ENCODE peak calls at places on chromosomes 3 and 15, in six cellular contexts. E is A549, D is GM12878, G is HepG2, A is endothelial cell of umbilical vein, U is K562. Q is an unnamed sample.
A peak's percentile ranks its signal among the peaks of the same experiment; 100 is the strongest.

GRCh38 chr3:127747751-127748521 is 74.4 kb downstream of the MGLL start:
- DNase-seq in E (peak; percentile 84), D (no peak), G (no peak), A (peak; percentile 79), U (no peak), Q (peak; percentile 27)

GRCh38 chr3:55951371-55951770 is 464.3 kb upstream of the WNT5A start:
- DNase-seq in E (no peak), D (no peak), G (no peak), A (no peak), U (no peak), Q (no peak)

GRCh38 chr3:11136116-11136515 is 18.2 kb upstream of the HRH1 start:
- DNase-seq in E (no peak), D (no peak), G (no peak), A (no peak), U (no peak), Q (no peak)

GRCh38 chr15:49847937-49848823 is 227.3 kb downstream of the DTWD1 start:
- DNase-seq in E (peak; percentile 43), D (no peak), G (no peak), A (no peak), U (no peak), Q (no peak)

GRCh38 chr3:141076821-141077571 is 25.8 kb downstream of the SPSB4 start:
- DNase-seq in E (no peak), D (no peak), G (no peak), A (peak; percentile 10), U (no peak), Q (peak; percentile 56)

GRCh38 chr3:15318661-15319060 is 13.7 kb downstream of the SH3BP5 start:
- DNase-seq in E (no peak), D (no peak), G (no peak), A (no peak), U (no peak), Q (no peak)

GRCh38 chr3:78086150-78086549 is 1046.3 kb downstream of the ROBO2 start:
- DNase-seq in E (no peak), D (no peak), G (no peak), A (no peak), U (no peak), Q (no peak)

GRCh38 chr3:25007974-25008658 is 419.9 kb upstream of the RARB start:
- DNase-seq in E (no peak), D (peak; percentile 15), G (no peak), A (peak; percentile 4), U (no peak), Q (no peak)

GRCh38 chr15:101372149-101372577 is 77.1 kb upstream of the SNRPA1 start:
- DNase-seq in E (no peak), D (no peak), G (no peak), A (no peak), U (no peak), Q (no peak)

GRCh38 chr3:17891139-17891850 is 148.9 kb upstream of the TBC1D5 start:
- DNase-seq in E (no peak), D (no peak), G (no peak), A (no peak), U (no peak), Q (no peak)

GRCh38 chr3:195260286-195260905 is 10.6 kb downstream of the XXYLT1 start:
- DNase-seq in E (no peak), D (no peak), G (no peak), A (peak; percentile 53), U (no peak), Q (peak; percentile 84)

GRCh38 chr3:195746346-195746745 is 25.6 kb downstream of the MUC20 start:
- DNase-seq in E (no peak), D (no peak), G (no peak), A (no peak), U (no peak), Q (no peak)

GRCh38 chr3:174219738-174220137 is 639.4 kb upstream of the NAALADL2 start:
- DNase-seq in E (no peak), D (no peak), G (no peak), A (no peak), U (no peak), Q (no peak)

GRCh38 chr3:51967384-51968174 is at the start of gene PCBP4:
- DNase-seq in E (no peak), D (no peak), G (peak; percentile 70), A (peak; percentile 45), U (peak; percentile 77), Q (peak; percentile 48)

GRCh38 chr15:59993041-59993750 is 10.9 kb upstream of the FOXB1 start:
- DNase-seq in E (no peak), D (no peak), G (no peak), A (no peak), U (no peak), Q (no peak)

GRCh38 chr3:86793786-86794185 is 197.2 kb downstream of the VGLL3 start:
- DNase-seq in E (no peak), D (no peak), G (peak; percentile 3), A (no peak), U (no peak), Q (no peak)

GRCh38 chr3:54271118-54271517 is 148.8 kb downstream of the CACNA2D3 start:
- DNase-seq in E (no peak), D (no peak), G (no peak), A (no peak), U (no peak), Q (no peak)

GRCh38 chr3:23748398-23749110 is 57.2 kb upstream of the UBE2E1 start:
- DNase-seq in E (no peak), D (no peak), G (no peak), A (no peak), U (no peak), Q (peak; percentile 86)
- TF ChIP-seq MAX in E (peak; percentile 43), D (no peak), G (no peak), A (no peak), U (no peak), Q (peak; percentile 16)

GRCh38 chr3:72632129-72632528 is 216.1 kb downstream of the SHQ1 start:
- DNase-seq in E (no peak), D (no peak), G (no peak), A (no peak), U (no peak), Q (no peak)
- TF ChIP-seq MYC in E (no peak), D (no peak), G (no peak), A (no peak), U (no peak), Q (no peak)

GRCh38 chr15:66894986-66895780 is 170.2 kb upstream of the SMAD3 start:
- DNase-seq in E (no peak), D (no peak), G (no peak), A (no peak), U (no peak), Q (no peak)
- TF ChIP-seq CTCF in E (no peak), D (no peak), G (no peak), A (no peak), U (no peak), Q (no peak)

DNA sequence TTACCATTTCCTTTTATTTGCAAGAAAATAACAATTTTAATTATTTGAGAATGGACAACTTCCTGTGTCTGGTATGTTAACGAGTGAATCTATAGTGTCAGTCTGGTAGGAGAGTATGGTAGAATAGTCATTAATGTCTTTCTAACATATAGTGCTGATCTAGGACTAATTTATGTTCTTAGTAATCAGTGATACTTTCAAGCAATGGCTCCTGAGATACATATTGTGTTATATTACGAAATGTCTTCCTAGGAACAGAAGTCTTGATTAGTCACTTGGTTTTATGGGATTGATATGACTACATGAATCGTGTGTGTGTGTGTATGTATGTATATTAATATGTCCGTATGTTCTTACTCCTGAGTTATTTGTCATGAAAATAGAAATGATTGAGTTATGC is 66.6 kb upstream of the PAQR5 start:
- DNase-seq in E (no peak), D (no peak), G (no peak), A (no peak), U (no peak), Q (peak; percentile 4)
- TF ChIP-seq MAX in E (no peak), D (no peak), G (no peak), A (no peak), U (no peak), Q (no peak)

DNA sequence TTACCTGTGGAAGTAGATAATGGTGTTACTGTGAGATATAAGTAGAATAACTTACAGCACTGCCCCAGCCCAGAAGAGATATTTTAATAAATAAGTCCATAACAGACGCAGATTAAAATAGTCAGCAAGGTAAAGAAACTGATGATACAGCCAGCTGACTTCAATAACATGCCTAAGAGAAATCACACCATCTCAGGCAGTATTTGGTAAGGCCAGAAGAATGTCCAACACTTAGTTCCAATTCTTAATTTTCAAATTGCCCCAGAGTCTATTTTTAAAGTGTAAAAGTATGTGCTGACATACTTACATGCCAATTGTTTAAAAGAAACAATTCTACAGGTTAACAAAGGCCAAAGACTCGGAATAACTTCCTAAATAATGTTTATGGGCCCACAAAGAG is 1.6 kb downstream of the GNB4 start:
- DNase-seq in E (no peak), D (no peak), G (no peak), A (no peak), U (no peak), Q (no peak)
- TF ChIP-seq MYC in E (no peak), D (no peak), G (no peak), A (no peak), U (no peak), Q (no peak)

GRCh38 chr15:90099072-90099867 is 3.0 kb downstream of the IDH2 start:
- DNase-seq in E (no peak), D (no peak), G (no peak), A (no peak), U (no peak), Q (peak; percentile 4)
- TF ChIP-seq CTCF in E (no peak), D (no peak), G (no peak), A (no peak), U (no peak), Q (no peak)

GRCh38 chr15:51706931-51707608 is 25.8 kb downstream of the SCG3 start:
- DNase-seq in E (no peak), D (no peak), G (no peak), A (no peak), U (no peak), Q (no peak)
- TF ChIP-seq MAX in E (no peak), D (no peak), G (no peak), A (no peak), U (no peak), Q (no peak)

GRCh38 chr15:36775209-36775608 is 195.8 kb downstream of the CDIN1 start:
- DNase-seq in E (no peak), D (no peak), G (no peak), A (no peak), U (no peak), Q (no peak)

GRCh38 chr15:36774765-36775164 is 195.3 kb downstream of the CDIN1 start:
- DNase-seq in E (no peak), D (no peak), G (no peak), A (no peak), U (no peak), Q (no peak)

GRCh38 chr15:36777941-36778340 is 198.5 kb downstream of the CDIN1 start:
- DNase-seq in E (no peak), D (no peak), G (no peak), A (no peak), U (no peak), Q (no peak)

GRCh38 chr15:36779744-36780408 is 200.4 kb downstream of the CDIN1 start:
- DNase-seq in E (no peak), D (no peak), G (no peak), A (no peak), U (no peak), Q (no peak)

GRCh38 chr15:36778516-36778915 is 199.1 kb downstream of the CDIN1 start:
- DNase-seq in E (no peak), D (no peak), G (no peak), A (no peak), U (no peak), Q (no peak)
- TF ChIP-seq MYC in E (no peak), D (no peak), G (no peak), A (no peak), U (no peak), Q (no peak)

Q was measured in NB4.